ENCODE peak calls at places on chromosomes 11 and 22, in five cellular contexts. N is activated CD8-positive, alpha-beta T cell treated with anti-CD3 and anti-CD28 coated beads, Interleukin-2, amount 10 ng/mL, durations not matched to agents 7 days and 5 days; W is Calu3; F is NT2/D1; M is HFF-Myc. G is an unnamed sample.

GRCh38 chr11:107682182-107682971 is 29.5 kb downstream of the SLN start:
- DNase-seq in F (no peak), W (no peak), N (no peak), M (no peak), G (no peak)

GRCh38 chr22:49372111-49372529 is 455.6 kb downstream of the BRD1 start:
- DNase-seq in W (no peak), N (peak), F (no peak), M (no peak), G (no peak)

GRCh38 chr11:78946945-78947914 is 372.6 kb upstream of the NARS2 start:
- DNase-seq in W (peak), F (no peak), N (no peak), M (peak), G (no peak)

GRCh38 chr22:45966320-45966891 is 10.6 kb downstream of the WNT7B start:
- DNase-seq in W (peak), N (no peak), M (no peak), F (no peak), G (no peak)

GRCh38 chr11:69382131-69383128 is 88.5 kb downstream of the MYEOV start:
- DNase-seq in W (no peak), F (no peak), M (no peak), N (peak), G (no peak)

GRCh38 chr22:37545703-37546435 is 14.4 kb upstream of the CDC42EP1 start:
- DNase-seq in N (no peak), F (peak), M (peak), W (peak), G (no peak)

GRCh38 chr22:44109417-44109816 is 71.3 kb upstream of the PARVG start:
- DNase-seq in N (no peak), W (no peak), F (no peak), M (no peak), G (no peak)

GRCh38 chr11:120137187-120137610 is 714 bp downstream of the TRIM29 start:
- DNase-seq in M (no peak), N (peak), W (no peak), F (no peak), G (no peak)

GRCh38 chr11:66112041-66112491 is 42.0 kb downstream of the PACS1 start:
- DNase-seq in M (no peak), N (no peak), F (no peak), W (no peak), G (no peak)

GRCh38 chr11:45264839-45265515 is 21.2 kb downstream of the SYT13 start:
- DNase-seq in W (no peak), F (no peak), N (no peak), M (peak), G (no peak)

GRCh38 chr11:2096001-2096918 is 42.9 kb downstream of the IGF2 start:
- DNase-seq in F (no peak), N (no peak), W (no peak), M (no peak), G (no peak)

GRCh38 chr22:44697423-44698179 is 4.4 kb upstream of the PRR5 start:
- DNase-seq in N (peak), F (no peak), W (peak), M (peak), G (peak)

GRCh38 chr11:45079943-45080719 is 66.3 kb upstream of the PRDM11 start:
- DNase-seq in M (no peak), F (no peak), N (peak), W (no peak), G (peak)

G was measured in stimulated activated CD4-positive, alpha-beta T cell treated with anti-CD3 and anti-CD28 coated beads, Interleukin-2, amount 100 ng/mL, for 48 hours.